ENCODE peak calls at places on chromosomes 16 and 17, in eight cellular contexts. One of them, this sample, is unnamed.

GRCh38 chr17:42132941-42133340 is 10.3 kb downstream of the HSPB9 start:
- DNase-seq in MM.1S: peak; percentile 66
- DNase-seq in K562: no peak
- DNase-seq in GM23338: no peak
- DNase-seq in fibroblast of lung: peak; percentile 71
- DNase-seq in hepatocyte: no peak
- DNase-seq in GM12878: no peak
- DNase-seq in IMR-90: peak; percentile 81
- DNase-seq in this sample: peak; percentile 96

GRCh38 chr16:70472786-70473433 is 18.5 kb downstream of the FCSK start:
- DNase-seq in fibroblast of lung: no peak
- DNase-seq in IMR-90: no peak
- DNase-seq in GM23338: peak; percentile 40
- DNase-seq in K562: no peak
- DNase-seq in GM12878: no peak
- DNase-seq in MM.1S: no peak
- DNase-seq in hepatocyte: no peak
- DNase-seq in this sample: peak; percentile 61

GRCh38 chr17:48550313-48551205 is 5.7 kb upstream of the HOXB2 start:
- DNase-seq in GM23338: peak; percentile 64
- DNase-seq in MM.1S: no peak
- DNase-seq in IMR-90: peak; percentile 40
- DNase-seq in GM12878: no peak
- DNase-seq in fibroblast of lung: peak; percentile 40
- DNase-seq in K562: peak; percentile 32
- DNase-seq in hepatocyte: no peak
- DNase-seq in this sample: no peak

GRCh38 chr17:73365934-73366623 is 54.3 kb upstream of the CDC42EP4 start:
- DNase-seq in K562: no peak
- DNase-seq in MM.1S: no peak
- DNase-seq in fibroblast of lung: no peak
- DNase-seq in IMR-90: no peak
- DNase-seq in GM12878: no peak
- DNase-seq in hepatocyte: no peak
- DNase-seq in GM23338: no peak
- DNase-seq in this sample: peak; percentile 94

GRCh38 chr17:7885357-7886226 is 3.0 kb upstream of the CHD3 start:
- DNase-seq in MM.1S: peak; percentile 28
- DNase-seq in GM12878: no peak
- DNase-seq in hepatocyte: peak; percentile 69
- DNase-seq in GM23338: peak; percentile 72
- DNase-seq in K562: peak; percentile 62
- DNase-seq in fibroblast of lung: peak; percentile 32
- DNase-seq in IMR-90: peak; percentile 14
- DNase-seq in this sample: peak; percentile 97

GRCh38 chr17:21377821-21378396 is 1.8 kb downstream of the KCNJ12 start:
- DNase-seq in GM23338: peak; percentile 70
- DNase-seq in IMR-90: no peak
- DNase-seq in K562: no peak
- DNase-seq in fibroblast of lung: no peak
- DNase-seq in hepatocyte: no peak
- DNase-seq in MM.1S: no peak
- DNase-seq in GM12878: no peak
- DNase-seq in this sample: no peak

GRCh38 chr17:1362964-1363363 is 37.1 kb downstream of the YWHAE start:
- DNase-seq in hepatocyte: no peak
- DNase-seq in GM23338: no peak
- DNase-seq in K562: no peak
- DNase-seq in GM12878: no peak
- DNase-seq in MM.1S: peak; percentile 33
- DNase-seq in IMR-90: no peak
- DNase-seq in fibroblast of lung: peak; percentile 53
- DNase-seq in this sample: no peak

GRCh38 chr16:2776500-2777139 is 460 bp downstream of the ELOB start:
- DNase-seq in hepatocyte: peak; percentile 65
- DNase-seq in fibroblast of lung: no peak
- DNase-seq in GM12878: no peak
- DNase-seq in GM23338: peak; percentile 48
- DNase-seq in IMR-90: no peak
- DNase-seq in K562: peak; percentile 70
- DNase-seq in MM.1S: peak; percentile 36
- DNase-seq in this sample: peak; percentile 86

GRCh38 chr17:60743812-60744211 is 66.2 kb downstream of the BCAS3 start:
- DNase-seq in MM.1S: no peak
- DNase-seq in hepatocyte: peak; percentile 6
- DNase-seq in GM23338: peak; percentile 30
- DNase-seq in fibroblast of lung: peak; percentile 56
- DNase-seq in GM12878: no peak
- DNase-seq in IMR-90: peak; percentile 43
- DNase-seq in K562: no peak
- DNase-seq in this sample: no peak

GRCh38 chr17:1362065-1362848 is 37.8 kb downstream of the YWHAE start:
- DNase-seq in IMR-90: no peak
- DNase-seq in K562: no peak
- DNase-seq in GM23338: no peak
- DNase-seq in MM.1S: no peak
- DNase-seq in fibroblast of lung: no peak
- DNase-seq in GM12878: no peak
- DNase-seq in hepatocyte: no peak
- DNase-seq in this sample: no peak

GRCh38 chr17:42894283-42895184 is 6.1 kb upstream of the G6PC1 start:
- DNase-seq in GM23338: no peak
- DNase-seq in hepatocyte: peak; percentile 60
- DNase-seq in IMR-90: no peak
- DNase-seq in K562: no peak
- DNase-seq in MM.1S: no peak
- DNase-seq in fibroblast of lung: no peak
- DNase-seq in GM12878: no peak
- DNase-seq in this sample: no peak

GRCh38 chr16:21302898-21303528 is 24.9 kb upstream of the CRYM start:
- DNase-seq in fibroblast of lung: peak; percentile 89
- DNase-seq in MM.1S: no peak
- DNase-seq in hepatocyte: peak; percentile 60
- DNase-seq in GM12878: peak; percentile 55
- DNase-seq in IMR-90: peak; percentile 93
- DNase-seq in K562: peak; percentile 33
- DNase-seq in GM23338: no peak
- DNase-seq in this sample: peak; percentile 88

GRCh38 chr17:9499041-9499440 is 76.6 kb downstream of the STX8 start:
- DNase-seq in MM.1S: no peak
- DNase-seq in GM23338: no peak
- DNase-seq in fibroblast of lung: no peak
- DNase-seq in K562: no peak
- DNase-seq in IMR-90: no peak
- DNase-seq in GM12878: no peak
- DNase-seq in hepatocyte: no peak
- DNase-seq in this sample: no peak

GRCh38 chr17:44077595-44077909 is 7.0 kb downstream of the G6PC3 start:
- DNase-seq in fibroblast of lung: no peak
- DNase-seq in GM12878: no peak
- DNase-seq in MM.1S: no peak
- DNase-seq in hepatocyte: no peak
- DNase-seq in K562: no peak
- DNase-seq in GM23338: no peak
- DNase-seq in IMR-90: no peak
- DNase-seq in this sample: no peak
- H3K4me2 ChIP-seq in fibroblast of lung: no peak overlapping the region
- H3K4me2 ChIP-seq in GM12878: no peak overlapping the region
- H3K4me2 ChIP-seq in MM.1S: no peak overlapping the region
- H3K4me2 ChIP-seq in hepatocyte: no peak overlapping the region
- H3K4me2 ChIP-seq in K562: no peak overlapping the region
- H3K4me2 ChIP-seq in GM23338: no peak overlapping the region
- H3K4me2 ChIP-seq in IMR-90: no peak overlapping the region
- H3K4me2 ChIP-seq in this sample: no peak overlapping the region

GRCh38 chr16:47143677-47144558 is at the start of gene NETO2:
- DNase-seq in GM12878: no peak
- DNase-seq in hepatocyte: peak; percentile 78
- DNase-seq in MM.1S: peak; percentile 51
- DNase-seq in fibroblast of lung: peak; percentile 60
- DNase-seq in IMR-90: peak; percentile 56
- DNase-seq in GM23338: peak; percentile 82
- DNase-seq in K562: peak; percentile 83
- DNase-seq in this sample: peak; percentile 96
- H4K20me1 ChIP-seq in GM12878: no peaks in the 10 kb centered on the region
- H4K20me1 ChIP-seq in hepatocyte: no peaks in the 10 kb centered on the region
- H4K20me1 ChIP-seq in MM.1S: no peaks in the 10 kb centered on the region
- H4K20me1 ChIP-seq in fibroblast of lung: no peaks in the 10 kb centered on the region
- H4K20me1 ChIP-seq in IMR-90: no peaks in the 10 kb centered on the region
- H4K20me1 ChIP-seq in GM23338: no peaks in the 10 kb centered on the region
- H4K20me1 ChIP-seq in K562: no peaks in the 10 kb centered on the region
- H4K20me1 ChIP-seq in this sample: no peaks in the 10 kb centered on the region

GRCh38 chr17:56176101-56176500 is 22.8 kb downstream of the ANKFN1 start:
- DNase-seq in fibroblast of lung: no peak
- DNase-seq in GM23338: peak; percentile 22
- DNase-seq in IMR-90: peak; percentile 36
- DNase-seq in GM12878: no peak
- DNase-seq in MM.1S: no peak
- DNase-seq in K562: no peak
- DNase-seq in hepatocyte: peak; percentile 25
- DNase-seq in this sample: no peak
- H3K4me2 ChIP-seq in fibroblast of lung: no peak overlapping the region
- H3K4me2 ChIP-seq in GM23338: no peak overlapping the region
- H3K4me2 ChIP-seq in IMR-90: no peak overlapping the region
- H3K4me2 ChIP-seq in GM12878: no peak overlapping the region
- H3K4me2 ChIP-seq in MM.1S: no peak overlapping the region
- H3K4me2 ChIP-seq in K562: no peak overlapping the region
- H3K4me2 ChIP-seq in hepatocyte: peak overlapping the region; percentile 16
- H3K4me2 ChIP-seq in this sample: peak overlapping the region; percentile 35

GRCh38 chr16:981695-982151 is at the start of gene SOX8:
- DNase-seq in GM23338: peak; percentile 72
- DNase-seq in IMR-90: no peak
- DNase-seq in hepatocyte: peak; percentile 41
- DNase-seq in K562: no peak
- DNase-seq in MM.1S: no peak
- DNase-seq in fibroblast of lung: no peak
- DNase-seq in GM12878: no peak
- DNase-seq in this sample: peak; percentile 93
- H4K20me1 ChIP-seq in GM23338: no peaks in the 10 kb centered on the region
- H4K20me1 ChIP-seq in IMR-90: no peaks in the 10 kb centered on the region
- H4K20me1 ChIP-seq in hepatocyte: peaks cover 2% of the 10 kb centered on the region
- H4K20me1 ChIP-seq in K562: peaks cover 15% of the 10 kb centered on the region
- H4K20me1 ChIP-seq in MM.1S: no peaks in the 10 kb centered on the region
- H4K20me1 ChIP-seq in fibroblast of lung: no peaks in the 10 kb centered on the region
- H4K20me1 ChIP-seq in GM12878: no peaks in the 10 kb centered on the region
- H4K20me1 ChIP-seq in this sample: no peaks in the 10 kb centered on the region

DNA sequence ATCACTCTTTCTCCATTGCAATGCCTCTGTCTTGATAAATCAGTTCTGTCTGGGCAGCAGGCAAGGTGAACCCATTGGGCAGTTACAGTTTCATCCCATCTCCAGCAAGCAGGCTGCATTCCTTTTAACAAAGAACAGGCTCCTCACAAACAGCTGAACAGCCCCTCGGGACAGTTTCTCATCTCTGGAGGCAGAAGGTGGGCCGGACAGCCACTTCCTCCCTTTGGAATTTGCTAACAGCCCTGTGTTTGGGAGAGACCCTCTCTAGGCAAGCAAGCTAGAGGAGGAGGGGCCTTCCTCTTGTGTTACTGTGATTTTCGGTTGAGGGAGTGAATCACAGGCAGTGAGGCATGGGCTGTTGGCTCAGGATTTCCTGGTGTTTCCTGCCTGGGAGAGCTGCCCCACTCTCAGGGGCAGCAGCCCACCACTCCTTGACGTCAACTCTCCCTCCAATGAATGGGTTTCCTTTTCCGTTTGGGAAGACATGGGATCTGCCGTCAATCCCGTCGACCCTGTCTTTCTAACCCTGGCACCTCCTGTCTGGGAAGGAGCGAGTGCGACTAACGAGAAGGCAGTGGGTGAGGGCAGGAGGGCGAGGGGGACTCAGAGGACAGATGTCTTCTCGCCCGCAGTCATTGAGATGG is 3.7 kb upstream of the PGS1 start:
- DNase-seq in GM12878: no peak
- DNase-seq in IMR-90: peak; percentile 90
- DNase-seq in hepatocyte: no peak
- DNase-seq in GM23338: peak; percentile 84
- DNase-seq in fibroblast of lung: peak; percentile 73
- DNase-seq in K562: no peak
- DNase-seq in MM.1S: no peak
- DNase-seq in this sample: peak; percentile 96
- H3K4me2 ChIP-seq in GM12878: no peak overlapping the region
- H3K4me2 ChIP-seq in IMR-90: peak overlapping the region; percentile 39
- H3K4me2 ChIP-seq in hepatocyte: peak overlapping the region; percentile 34
- H3K4me2 ChIP-seq in GM23338: peak overlapping the region; percentile 4
- H3K4me2 ChIP-seq in fibroblast of lung: peak overlapping the region; percentile 38
- H3K4me2 ChIP-seq in K562: no peak overlapping the region
- H3K4me2 ChIP-seq in MM.1S: no peak overlapping the region
- H3K4me2 ChIP-seq in this sample: peak overlapping the region; percentile 57

DNA sequence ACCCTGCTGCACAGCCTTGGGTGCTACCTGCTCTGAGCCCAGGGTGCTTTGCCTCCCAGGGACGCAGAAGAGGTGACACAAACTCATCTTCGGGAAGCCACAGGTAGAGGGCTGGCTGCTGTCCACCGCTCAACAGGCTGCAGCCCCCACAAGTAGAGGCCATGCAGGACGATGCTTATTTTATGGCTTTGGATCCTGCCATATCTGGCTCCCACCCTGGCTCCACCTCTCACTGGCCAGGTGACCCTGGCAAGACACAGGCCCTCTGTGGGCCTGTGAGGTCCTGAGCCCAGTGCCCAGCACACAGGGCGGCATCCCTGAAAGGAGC is 11.3 kb upstream of the BCAR1 start:
- DNase-seq in fibroblast of lung: no peak
- DNase-seq in IMR-90: no peak
- DNase-seq in GM12878: no peak
- DNase-seq in MM.1S: no peak
- DNase-seq in K562: no peak
- DNase-seq in GM23338: no peak
- DNase-seq in hepatocyte: peak; percentile 14
- DNase-seq in this sample: no peak
- H4K20me1 ChIP-seq in fibroblast of lung: peaks cover 4% of the 10 kb centered on the region
- H4K20me1 ChIP-seq in IMR-90: peaks cover 71% of the 10 kb centered on the region
- H4K20me1 ChIP-seq in GM12878: no peaks in the 10 kb centered on the region
- H4K20me1 ChIP-seq in MM.1S: no peaks in the 10 kb centered on the region
- H4K20me1 ChIP-seq in K562: peaks cover 4% of the 10 kb centered on the region
- H4K20me1 ChIP-seq in GM23338: peaks cover 41% of the 10 kb centered on the region
- H4K20me1 ChIP-seq in hepatocyte: peaks cover 65% of the 10 kb centered on the region
- H4K20me1 ChIP-seq in this sample: peaks cover 68% of the 10 kb centered on the region

DNA sequence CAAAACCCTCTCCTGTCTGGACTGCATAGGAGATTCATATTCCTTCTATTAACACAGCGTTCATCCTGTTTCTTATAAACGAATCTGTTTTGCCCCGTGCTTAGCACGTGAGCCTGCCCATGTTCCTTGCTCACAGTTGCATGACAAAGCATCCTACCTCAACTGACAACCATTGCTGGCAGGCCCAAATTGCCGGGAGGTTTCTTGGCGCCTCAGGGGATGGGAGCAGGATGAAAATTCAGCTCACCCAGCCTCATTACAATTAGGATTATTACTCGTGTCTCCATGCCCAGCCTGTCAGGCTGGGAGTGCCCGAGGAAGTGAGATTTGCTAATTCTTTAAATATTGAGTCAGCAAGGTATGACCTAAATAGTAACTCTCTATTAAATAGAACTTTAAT is 36.7 kb upstream of the HELZ start:
- DNase-seq in fibroblast of lung: no peak
- DNase-seq in hepatocyte: no peak
- DNase-seq in MM.1S: no peak
- DNase-seq in K562: no peak
- DNase-seq in IMR-90: no peak
- DNase-seq in GM23338: no peak
- DNase-seq in GM12878: no peak
- DNase-seq in this sample: no peak
- H3K4me2 ChIP-seq in fibroblast of lung: no peak overlapping the region
- H3K4me2 ChIP-seq in hepatocyte: no peak overlapping the region
- H3K4me2 ChIP-seq in MM.1S: no peak overlapping the region
- H3K4me2 ChIP-seq in K562: no peak overlapping the region
- H3K4me2 ChIP-seq in IMR-90: no peak overlapping the region
- H3K4me2 ChIP-seq in GM23338: no peak overlapping the region
- H3K4me2 ChIP-seq in GM12878: no peak overlapping the region
- H3K4me2 ChIP-seq in this sample: no peak overlapping the region

This sample was measured in osteoblast.